ENCODE peak calls at places on chromosomes 16 and 17, in ten cellular contexts. S is tibial nerve, H is transverse colon, O is A549, M is sigmoid colon, X is stomach, C is GM12878, B is K562, Q is suprapubic skin, J is esophagus muscularis mucosa. Z is an unnamed sample. For H3K4me1, the result is how much of the 10 kb centered on the place peaks cover.

GRCh38 chr17:2710804-2711607 is 558 bp downstream of the CLUH start:
- DNase-seq in H (peak), B (peak), S (no peak), O (no peak), X (no peak), M (peak), C (no peak), J (no peak), Q (peak), Z (no peak)

GRCh38 chr17:80859004-80859941 is 132.4 kb upstream of the CHMP6 start:
- DNase-seq in M (peak), B (no peak), S (peak), X (peak), J (no peak), Q (no peak), C (no peak), H (peak), O (peak), Z (peak)

GRCh38 chr17:57406131-57406980 is 150.0 kb downstream of the MSI2 start:
- DNase-seq in B (no peak), X (no peak), S (no peak), M (no peak), O (no peak), C (no peak), J (no peak), H (no peak), Q (no peak), Z (peak)

GRCh38 chr17:39988206-39988810 is 7.7 kb downstream of the PSMD3 start:
- DNase-seq in H (no peak), S (no peak), M (no peak), O (no peak), C (no peak), Q (no peak), X (no peak), J (no peak), B (no peak), Z (no peak)

GRCh38 chr16:84103678-84104077 is 13.1 kb downstream of the MBTPS1 start:
- DNase-seq in X (no peak), O (no peak), S (no peak), B (no peak), M (no peak), J (no peak), Q (no peak), H (peak), C (no peak), Z (no peak)

GRCh38 chr17:49555495-49556018 is 20.1 kb upstream of the NXPH3 start:
- DNase-seq in H (no peak), B (no peak), S (no peak), Q (peak), C (no peak), X (peak), M (no peak), O (no peak), J (no peak), Z (no peak)

GRCh38 chr16:53768593-53768992 is 64.6 kb downstream of the FTO start:
- DNase-seq in O (peak), H (no peak), Q (no peak), C (no peak), J (no peak), X (no peak), M (no peak), B (no peak), S (no peak), Z (no peak)

GRCh38 chr17:31414590-31414918 is 23.1 kb downstream of the RAB11FIP4 start:
- DNase-seq in B (no peak), S (no peak), M (peak), Q (no peak), X (no peak), C (no peak), H (no peak), J (no peak), O (no peak), Z (no peak)

GRCh38 chr16:57620316-57621231 is 7.9 kb upstream of the ADGRG1 start:
- DNase-seq in C (no peak), X (peak), S (peak), B (no peak), Q (peak), J (no peak), H (peak), M (peak), O (no peak), Z (peak)
- H3K4me3 ChIP-seq in C (no peak), X (peak), S (no peak), B (no peak), Q (peak), J (no peak), H (peak), M (no peak), O (no peak), Z (no peak)

DNA sequence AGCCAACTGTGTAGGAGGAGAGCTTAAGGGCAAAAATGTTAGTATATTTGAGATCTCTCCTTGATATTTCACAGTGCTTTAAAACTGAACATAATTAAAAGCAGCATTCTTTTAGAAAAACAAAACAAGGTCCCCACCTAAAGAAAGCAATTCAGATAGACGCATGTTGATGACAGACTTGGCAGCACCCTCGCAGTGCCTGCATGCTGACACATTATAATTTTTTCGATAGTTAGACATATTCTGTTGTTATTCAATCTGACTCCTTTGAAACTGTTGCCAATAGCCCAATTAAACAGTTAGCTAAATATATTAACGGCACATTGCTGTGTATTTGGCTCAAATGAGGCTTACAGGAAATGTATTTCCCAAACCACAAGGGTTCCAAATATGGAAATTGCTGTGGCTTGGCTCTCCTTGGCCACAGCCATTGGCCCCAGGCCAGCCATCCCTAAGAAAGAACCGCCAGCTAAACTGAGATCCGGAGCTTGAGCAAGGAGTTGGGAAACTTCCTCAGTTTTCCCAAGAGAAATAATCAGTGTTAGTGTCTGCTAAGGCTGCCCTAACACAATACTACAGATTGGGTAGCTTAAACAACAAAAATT is 31.0 kb downstream of the C16orf82 start:
- DNase-seq in O (no peak), Q (peak), H (no peak), M (no peak), J (no peak), S (peak), X (no peak), B (no peak), C (no peak), Z (no peak)
- H3K4me1 ChIP-seq in O (under half), Q (under half), H (under half), M (under half), J (under half), S (under half), X (under half), B (under half), C (under half), Z (under half)

DNA sequence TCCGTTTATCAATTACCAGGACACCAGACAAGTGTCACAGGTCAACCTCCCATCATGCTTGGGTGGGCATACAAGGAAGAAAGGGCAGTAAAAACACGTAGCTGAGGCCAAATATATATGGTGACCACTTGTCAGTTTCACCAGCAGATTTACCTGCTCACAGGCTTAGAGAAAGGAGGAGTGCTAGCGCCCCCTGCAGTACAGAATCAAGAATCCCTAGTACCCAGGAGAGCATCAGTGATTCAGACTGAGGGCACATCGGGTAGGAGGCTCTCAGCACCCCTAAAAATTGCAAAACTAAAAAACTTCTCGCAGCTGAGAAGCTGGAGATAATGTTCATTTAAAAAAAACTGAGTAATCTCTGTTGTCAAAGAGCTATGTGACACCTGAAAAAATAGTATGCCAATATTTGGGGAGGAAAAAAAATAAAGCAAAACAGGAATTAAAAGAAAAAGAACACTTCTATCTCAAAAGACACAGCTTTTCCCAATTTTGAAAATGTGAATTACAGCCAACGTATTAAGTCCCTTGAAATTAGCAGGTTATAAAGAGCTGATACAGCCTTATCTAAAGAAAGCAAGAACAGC is 21.2 kb upstream of the MON1B start:
- DNase-seq in S (no peak), B (peak), O (peak), X (peak), H (peak), M (no peak), C (no peak), J (no peak), Q (no peak), Z (no peak)
- TF ChIP-seq EP300 in S (no peak), B (no peak), O (no peak), X (no peak), H (no peak), M (no peak), C (no peak), J (no peak), Q (no peak), Z (no peak)

GRCh38 chr17:55384833-55385232 is 36.8 kb downstream of the MMD start:
- DNase-seq in Q (no peak), M (no peak), S (no peak), C (no peak), B (no peak), X (no peak), H (no peak), O (no peak), J (no peak), Z (no peak)
- H3K4me3 ChIP-seq in Q (no peak), M (no peak), S (no peak), C (no peak), B (no peak), X (no peak), H (no peak), O (no peak), J (no peak), Z (no peak)

GRCh38 chr16:50272111-50272571 is 5.8 kb downstream of the ADCY7 start:
- DNase-seq in M (peak), B (no peak), X (no peak), Q (no peak), J (no peak), C (no peak), S (no peak), O (no peak), H (no peak), Z (no peak)
- H3K4me1 ChIP-seq in M (under half), B (under half), X (under half), Q (under half), J (under half), C (under half), S (under half), O (under half), H (under half), Z (under half)

GRCh38 chr16:19008770-19009169 is 25.0 kb downstream of the TMC7 start:
- DNase-seq in H (no peak), B (no peak), J (no peak), O (no peak), X (no peak), C (no peak), M (no peak), Q (no peak), S (no peak), Z (no peak)
- TF ChIP-seq EP300 in H (no peak), B (no peak), J (no peak), O (no peak), X (no peak), C (no peak), M (no peak), Q (no peak), S (no peak), Z (no peak)

DNA sequence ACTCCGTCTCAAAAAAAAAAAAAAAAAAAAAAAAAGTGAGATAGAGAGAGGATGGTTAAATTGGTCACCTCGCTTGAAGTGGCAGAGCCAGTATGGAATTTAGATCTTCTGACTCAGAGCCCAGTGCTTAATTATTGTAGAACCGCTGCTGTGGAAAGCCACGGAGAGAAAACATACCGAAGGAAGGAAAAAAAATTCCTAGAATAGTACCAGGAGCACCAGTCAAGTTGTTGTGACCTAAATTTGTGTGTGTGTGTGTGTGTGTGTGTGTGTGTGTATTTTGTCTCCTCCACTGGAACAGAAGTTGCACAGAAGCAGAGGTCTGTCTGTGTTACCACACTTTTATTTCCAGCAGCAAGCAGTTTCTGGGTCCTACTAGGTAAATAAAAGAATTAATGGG is 10.6 kb upstream of the NUP85 start:
- DNase-seq in H (no peak), Q (no peak), S (no peak), M (no peak), J (no peak), O (no peak), X (no peak), C (no peak), B (no peak), Z (no peak)
- H3K4me3 ChIP-seq in H (no peak), Q (no peak), S (no peak), M (no peak), J (no peak), O (no peak), X (no peak), C (no peak), B (no peak), Z (no peak)